ENCODE peak calls at places on chromosomes 16 and 17, in five cellular contexts. W, L, K, H and D are unnamed samples.

GRCh38 chr17:73013816-73014663 is 78.4 kb downstream of the SLC39A11 start:
- DNase-seq in W (no peak), L (no peak), K (no peak), H (peak), D (no peak)

GRCh38 chr17:41697122-41697962 is 8.7 kb downstream of the EIF1 start:
- DNase-seq in W (no peak), L (peak), K (peak), H (no peak), D (no peak)

GRCh38 chr16:66275795-66276428 is 90.6 kb upstream of the CDH5 start:
- DNase-seq in W (peak), L (no peak), K (peak), H (peak), D (peak)

GRCh38 chr16:22739077-22739476 is 74.9 kb upstream of the HS3ST2 start:
- DNase-seq in W (no peak), L (no peak), K (no peak), H (no peak), D (no peak)

GRCh38 chr16:13070268-13070667 is 168.9 kb downstream of the SHISA9 start:
- DNase-seq in W (no peak), L (no peak), K (no peak), H (no peak), D (no peak)

GRCh38 chr17:2902546-2902945 is 106.3 kb downstream of the RAP1GAP2 start:
- DNase-seq in W (no peak), L (no peak), K (no peak), H (no peak), D (no peak)

GRCh38 chr17:1907818-1908698 is 78.3 kb downstream of the RPA1 start:
- DNase-seq in W (no peak), L (no peak), K (peak), H (no peak), D (no peak)

GRCh38 chr16:2001456-2002355 is 7.9 kb downstream of the ZNF598 start:
- DNase-seq in W (no peak), L (no peak), K (no peak), H (no peak), D (no peak)

GRCh38 chr16:52184336-52184735 is 362.6 kb downstream of the TOX3 start:
- DNase-seq in W (no peak), L (no peak), K (no peak), H (no peak), D (no peak)

GRCh38 chr17:79658811-79659207 is 48.0 kb upstream of the RBFOX3 start:
- DNase-seq in W (peak), L (no peak), K (peak), H (peak), D (peak)

GRCh38 chr16:51989637-51990230 is 557.2 kb downstream of the TOX3 start:
- DNase-seq in W (no peak), L (no peak), K (no peak), H (no peak), D (no peak)

GRCh38 chr16:57802635-57803412 is 533 bp upstream of the KIFC3 start:
- DNase-seq in W (no peak), L (no peak), K (no peak), H (no peak), D (peak)

GRCh38 chr17:80780381-80781187 is 211.1 kb upstream of the CHMP6 start:
- DNase-seq in W (no peak), L (no peak), K (no peak), H (no peak), D (no peak)

GRCh38 chr16:67268136-67268579 is 11.2 kb upstream of the PLEKHG4 start:
- DNase-seq in W (peak), L (peak), K (peak), H (peak), D (peak)

GRCh38 chr16:30519120-30520049 is 7.0 kb downstream of the ZNF768 start:
- DNase-seq in W (no peak), L (no peak), K (no peak), H (no peak), D (no peak)

GRCh38 chr16:79519448-79519847 is 81.1 kb downstream of the MAF start:
- DNase-seq in W (no peak), L (peak), K (no peak), H (no peak), D (no peak)

GRCh38 chr17:20896153-20896649 is 146.6 kb downstream of the USP22 start:
- DNase-seq in W (no peak), L (no peak), K (no peak), H (no peak), D (no peak)

GRCh38 chr17:61410555-61411089 is 11.0 kb downstream of the TBX2 start:
- DNase-seq in W (no peak), L (peak), K (peak), H (no peak), D (no peak)

GRCh38 chr17:69060835-69061234 is at the start of gene ABCA9:
- DNase-seq in W (no peak), L (no peak), K (no peak), H (no peak), D (no peak)

GRCh38 chr17:48587276-48588073 is 2.6 kb downstream of the HOXB3 start:
- DNase-seq in W (no peak), L (no peak), K (peak), H (no peak), D (no peak)

GRCh38 chr16:56362057-56362655 is 63.2 kb downstream of the AMFR start:
- DNase-seq in W (no peak), L (no peak), K (no peak), H (no peak), D (no peak)